ENCODE peak calls at places on chromosome 12, in six cellular contexts. V is dorsolateral prefrontal cortex, O is cardiac fibroblast, X is NB4, W is brain microvascular endothelial cell, F is tibial artery. Z is an unnamed sample.

GRCh38 chr12:101086490-101086889 is 123.5 kb downstream of the SLC5A8 start:
- DNase-seq in F (no peak), O (peak; percentile 28), V (no peak), X (no peak), W (peak; percentile 23), Z (peak; percentile 64)

GRCh38 chr12:124359671-124360581 is 65.0 kb downstream of the RFLNA start:
- DNase-seq in X (peak; percentile 40), W (no peak), V (peak; percentile 64), F (peak; percentile 100), O (peak; percentile 62), Z (no peak)

GRCh38 chr12:29710104-29710503 is 73.6 kb downstream of the TMTC1 start:
- DNase-seq in F (no peak), O (no peak), X (no peak), V (peak; percentile 45), W (no peak), Z (no peak)

GRCh38 chr12:127559349-127560040 is 707.5 kb upstream of the TMEM132C start:
- DNase-seq in W (peak; percentile 99), O (peak; percentile 96), V (no peak), X (peak; percentile 96), F (no peak), Z (peak; percentile 94)

GRCh38 chr12:828726-829395 is 76.5 kb downstream of the WNK1 start:
- DNase-seq in F (no peak), V (no peak), X (no peak), O (no peak), W (no peak), Z (no peak)

GRCh38 chr12:52391618-52392002 is 6.2 kb upstream of the KRT84 start:
- DNase-seq in X (no peak), F (peak; percentile 89), W (no peak), V (peak; percentile 78), O (peak; percentile 16), Z (no peak)

GRCh38 chr12:51855586-51856428 is 7.3 kb upstream of the FIGNL2 start:
- DNase-seq in O (no peak), V (no peak), F (no peak), W (no peak), X (no peak), Z (no peak)

GRCh38 chr12:124758266-124759200 is 105.1 kb downstream of the SCARB1 start:
- DNase-seq in X (no peak), W (no peak), V (no peak), O (no peak), F (peak; percentile 73), Z (no peak)

GRCh38 chr12:46209165-46209564 is 59.7 kb downstream of the SLC38A1 start:
- DNase-seq in X (no peak), F (no peak), W (no peak), O (peak; percentile 61), V (no peak), Z (no peak)

GRCh38 chr12:6697584-6698351 is 2.8 kb downstream of the PIANP start:
- DNase-seq in W (peak; percentile 52), O (peak; percentile 68), F (no peak), X (peak; percentile 52), V (no peak), Z (no peak)

GRCh38 chr12:106107566-106107965 is 31.2 kb downstream of the NUAK1 start:
- DNase-seq in O (peak; percentile 73), V (no peak), X (no peak), F (no peak), W (peak; percentile 64), Z (no peak)

GRCh38 chr12:3613641-3614180 is 122.7 kb downstream of the PRMT8 start:
- DNase-seq in X (no peak), F (no peak), W (no peak), O (no peak), V (no peak), Z (no peak)

GRCh38 chr12:81229718-81230117 is 151.8 kb downstream of the ACSS3 start:
- DNase-seq in O (no peak), X (no peak), V (no peak), F (no peak), W (no peak), Z (no peak)

GRCh38 chr12:89862511-89863331 is 154.1 kb upstream of the ATP2B1 start:
- DNase-seq in W (no peak), X (peak; percentile 92), O (peak; percentile 35), V (no peak), F (no peak), Z (no peak)

GRCh38 chr12:116365606-116366455 is 88.3 kb upstream of the MED13L start:
- DNase-seq in X (no peak), F (no peak), O (no peak), V (no peak), W (no peak), Z (no peak)

GRCh38 chr12:120508537-120508936 is 12.6 kb downstream of the DYNLL1 start:
- DNase-seq in F (no peak), X (no peak), V (no peak), O (no peak), W (no peak), Z (no peak)

GRCh38 chr12:125029756-125030358 is 35.4 kb upstream of the AACS start:
- DNase-seq in O (peak; percentile 48), V (no peak), W (no peak), F (no peak), X (no peak), Z (no peak)

GRCh38 chr12:124828264-124829007 is 35.2 kb downstream of the SCARB1 start:
- DNase-seq in X (no peak), V (peak; percentile 56), W (peak; percentile 46), F (no peak), O (peak; percentile 58), Z (no peak)

GRCh38 chr12:112792743-112793142 is 1.2 kb downstream of the RPH3A start:
- DNase-seq in X (no peak), V (no peak), O (no peak), W (no peak), F (no peak), Z (no peak)

GRCh38 chr12:132191715-132192553 is 47.7 kb downstream of the NOC4L start:
- DNase-seq in X (no peak), F (no peak), V (no peak), W (no peak), O (no peak), Z (no peak)

GRCh38 chr12:6157482-6157881 is 33.0 kb upstream of the VWF start:
- DNase-seq in V (no peak), O (no peak), F (no peak), X (no peak), W (no peak), Z (no peak)

GRCh38 chr12:126936181-126936851 is 1330.7 kb upstream of the TMEM132C start:
- DNase-seq in V (peak; percentile 84), X (peak; percentile 7), F (no peak), W (no peak), O (no peak), Z (no peak)

GRCh38 chr12:50440288-50440687 is 39.6 kb downstream of the LARP4 start:
- DNase-seq in W (no peak), F (no peak), O (no peak), X (no peak), V (no peak), Z (no peak)

GRCh38 chr12:9115731-9116689 is at the start of gene A2M:
- DNase-seq in F (no peak), O (no peak), V (no peak), W (no peak), X (no peak), Z (peak; percentile 41)

GRCh38 chr12:91988076-91988475 is 157.6 kb downstream of the BTG1 start:
- DNase-seq in V (no peak), O (peak; percentile 44), W (no peak), X (no peak), F (no peak), Z (no peak)
- H3K4me3 ChIP-seq in V (no peak overlapping the region), O (no peak overlapping the region), W (no peak overlapping the region), X (no peak overlapping the region), F (no peak overlapping the region), Z (no peak overlapping the region)

GRCh38 chr12:121512561-121512960 is 68.3 kb downstream of the KDM2B start:
- DNase-seq in V (no peak), W (peak; percentile 82), F (peak; percentile 73), O (peak; percentile 59), X (no peak), Z (no peak)

GRCh38 chr12:121516437-121517011 is 64.3 kb downstream of the KDM2B start:
- DNase-seq in V (no peak), F (no peak), O (no peak), X (no peak), W (no peak), Z (no peak)

GRCh38 chr12:121513464-121514183 is 67.2 kb downstream of the KDM2B start:
- DNase-seq in V (no peak), O (no peak), X (peak; percentile 58), F (no peak), W (no peak), Z (no peak)

GRCh38 chr12:121515615-121516014 is 65.2 kb downstream of the KDM2B start:
- DNase-seq in F (no peak), X (no peak), O (no peak), V (no peak), W (no peak), Z (no peak)

GRCh38 chr12:121514184-121514742 is 66.6 kb downstream of the KDM2B start:
- DNase-seq in X (no peak), W (no peak), V (no peak), F (no peak), O (no peak), Z (no peak)
- H3K4me3 ChIP-seq in X (no peak overlapping the region), W (no peak overlapping the region), V (no peak overlapping the region), F (no peak overlapping the region), O (no peak overlapping the region), Z (no peak overlapping the region)

DNA sequence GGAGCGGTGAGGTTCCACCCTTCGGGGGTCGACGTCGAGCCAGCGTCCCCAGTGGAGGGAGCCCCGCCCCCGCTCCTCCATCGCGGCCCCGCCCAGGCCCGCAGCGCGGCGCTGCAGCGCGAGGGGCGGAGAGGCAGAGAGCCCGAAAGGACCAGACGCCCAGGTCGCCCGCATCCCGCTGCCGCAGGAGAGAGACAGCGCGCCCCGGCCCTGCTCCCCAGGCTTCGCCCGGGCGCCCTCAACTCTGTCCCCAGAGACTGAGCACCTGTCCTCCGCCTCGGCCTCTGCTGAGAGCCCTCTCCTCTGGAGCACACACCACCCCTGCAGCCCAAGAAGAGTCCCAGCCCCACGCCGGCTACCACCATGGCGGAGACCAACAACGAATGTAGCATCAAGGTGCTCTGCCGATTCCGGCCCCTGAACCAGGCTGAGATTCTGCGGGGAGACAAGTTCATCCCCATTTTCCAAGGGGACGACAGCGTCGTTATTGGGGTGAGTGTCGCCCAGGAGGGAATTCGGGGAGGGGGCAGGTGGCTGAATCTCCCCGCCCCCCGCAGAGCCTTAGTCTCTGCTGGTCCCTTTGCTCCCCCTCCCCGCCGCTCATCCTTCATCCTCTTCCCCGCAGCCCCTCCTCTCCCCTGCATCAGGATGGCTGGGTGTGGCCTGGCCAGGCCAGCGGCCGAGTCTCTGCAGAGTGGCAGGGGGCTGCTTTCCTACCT is at the start of gene KIF5A:
- DNase-seq in F (peak; percentile 67), W (no peak), O (no peak), V (peak; percentile 68), X (no peak), Z (no peak)
- H3K4me3 ChIP-seq in F (peak within 1 kb of the TSS; percentile 45), W (peak within 1 kb of the TSS; percentile 59), O (peak within 1 kb of the TSS; percentile 43), V (peak within 1 kb of the TSS; percentile 86), X (no peak within 1 kb of the TSS), Z (peak within 1 kb of the TSS; percentile 27)

GRCh38 chr12:72612171-72612570 is 340.0 kb downstream of the TRHDE start:
- DNase-seq in W (no peak), O (no peak), V (no peak), X (no peak), F (no peak), Z (no peak)

DNA sequence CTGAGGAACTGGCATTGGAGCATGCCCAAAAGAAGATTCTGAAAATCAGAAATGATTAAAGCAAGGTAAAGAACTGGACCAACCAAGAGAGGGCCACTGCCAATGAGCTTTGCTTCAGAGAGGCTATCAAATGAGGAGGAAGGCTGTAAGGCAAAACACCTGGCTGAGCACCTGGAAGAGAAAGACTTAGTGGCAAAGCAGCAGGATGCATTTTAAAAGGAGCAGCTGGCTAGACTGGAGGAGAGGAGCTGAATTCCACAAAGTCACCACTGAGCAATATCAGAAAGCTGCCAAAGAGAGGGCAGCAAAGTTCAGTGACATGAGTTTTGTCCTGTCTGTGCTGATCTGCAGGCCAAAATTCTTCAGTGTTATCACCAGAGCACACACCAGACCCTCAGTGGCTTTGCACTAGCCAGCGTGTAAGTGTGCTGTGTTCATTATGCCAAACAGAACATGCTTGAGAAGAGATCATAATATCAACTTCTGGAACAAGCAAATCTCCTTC is 338.7 kb downstream of the TRHDE start:
- DNase-seq in O (no peak), V (no peak), F (no peak), W (no peak), X (no peak), Z (no peak)
- H3K4me3 ChIP-seq in O (no peak overlapping the region), V (no peak overlapping the region), F (no peak overlapping the region), W (no peak overlapping the region), X (no peak overlapping the region), Z (no peak overlapping the region)